ENCODE peak calls at places on chromosomes 2 and 18, in four cellular contexts. Z, S, N and Q are unnamed samples.
A peak's percentile ranks its signal among the peaks of the same experiment; 100 is the strongest.

GRCh38 chr18:72089432-72089831 is 454.7 kb downstream of the CBLN2 start:
- DNase-seq in Z (no peak), S (no peak), N (no peak), Q (no peak)

GRCh38 chr2:58950795-58951462 is 709.8 kb upstream of the FANCL start:
- DNase-seq in Z (no peak), S (no peak), N (no peak), Q (no peak)

GRCh38 chr2:229416116-229416694 is 145.1 kb upstream of the PID1 start:
- DNase-seq in Z (peak; percentile 52), S (no peak), N (no peak), Q (peak; percentile 68)

GRCh38 chr2:230441188-230441897 is 25.3 kb downstream of the SP100 start:
- DNase-seq in Z (no peak), S (peak; percentile 53), N (no peak), Q (peak; percentile 76)

GRCh38 chr2:47232738-47233415 is 77.8 kb upstream of the STPG4 start:
- DNase-seq in Z (no peak), S (no peak), N (no peak), Q (no peak)

GRCh38 chr2:10533811-10534321 is 85.7 kb upstream of the ODC1 start:
- DNase-seq in Z (no peak), S (peak; percentile 19), N (no peak), Q (no peak)

GRCh38 chr2:3462493-3463104 is 56.7 kb downstream of the ADI1 start:
- DNase-seq in Z (no peak), S (no peak), N (no peak), Q (no peak)

GRCh38 chr2:175726213-175726612 is 275.9 kb downstream of the LNPK start:
- DNase-seq in Z (no peak), S (no peak), N (no peak), Q (no peak)

GRCh38 chr2:200127852-200128251 is 172.5 kb downstream of the MAIP1 start:
- DNase-seq in Z (no peak), S (no peak), N (no peak), Q (peak; percentile 16)

GRCh38 chr2:59920961-59921360 is 632.5 kb downstream of the BCL11A start:
- DNase-seq in Z (no peak), S (no peak), N (no peak), Q (no peak)

GRCh38 chr2:72326759-72327158 is 179.1 kb upstream of the CYP26B1 start:
- DNase-seq in Z (no peak), S (no peak), N (no peak), Q (no peak)

GRCh38 chr2:173048901-173049661 is 26.6 kb upstream of the MAP3K20 start:
- DNase-seq in Z (no peak), S (no peak), N (no peak), Q (peak; percentile 98)

GRCh38 chr2:216083464-216084279 is 2.0 kb downstream of the TMEM169 start:
- DNase-seq in Z (peak; percentile 46), S (no peak), N (no peak), Q (no peak)

GRCh38 chr2:226185613-226186211 is 613.9 kb downstream of the IRS1 start:
- DNase-seq in Z (no peak), S (no peak), N (no peak), Q (peak; percentile 89)

GRCh38 chr2:38170098-38170497 is 94.1 kb upstream of the CYP1B1 start:
- DNase-seq in Z (no peak), S (no peak), N (no peak), Q (peak; percentile 71)

GRCh38 chr2:128594953-128595677 is 276.4 kb upstream of the HS6ST1 start:
- DNase-seq in Z (no peak), S (no peak), N (no peak), Q (no peak)

GRCh38 chr2:113208995-113209868 is 35.5 kb downstream of the PSD4 start:
- DNase-seq in Z (no peak), S (no peak), N (no peak), Q (no peak)

GRCh38 chr2:71530246-71530986 is 77.1 kb downstream of the DYSF start:
- DNase-seq in Z (no peak), S (no peak), N (no peak), Q (peak; percentile 16)

GRCh38 chr2:158459161-158460003 is 2.6 kb downstream of the PKP4 start:
- DNase-seq in Z (no peak), S (no peak), N (no peak), Q (no peak)

GRCh38 chr2:231604101-231604684 is 11.5 kb downstream of the TEX44 start:
- DNase-seq in Z (peak; percentile 97), S (no peak), N (peak; percentile 34), Q (peak; percentile 10)

GRCh38 chr2:38201784-38202183 is 125.8 kb upstream of the CYP1B1 start:
- DNase-seq in Z (no peak), S (no peak), N (no peak), Q (no peak)

GRCh38 chr2:28296904-28297303 is 95.8 kb upstream of the FOSL2 start:
- DNase-seq in Z (no peak), S (no peak), N (no peak), Q (no peak)

GRCh38 chr2:17529771-17530170 is 10.7 kb upstream of the VSNL1 start:
- DNase-seq in Z (no peak), S (no peak), N (no peak), Q (no peak)

GRCh38 chr2:24580561-24580960 is 89.5 kb downstream of the NCOA1 start:
- DNase-seq in Z (no peak), S (no peak), N (no peak), Q (no peak)

GRCh38 chr2:160308915-160309314 is 108.8 kb upstream of the ITGB6 start:
- DNase-seq in Z (no peak), S (no peak), N (no peak), Q (no peak)